ENCODE peak calls at places on chromosome 9, in four cellular contexts. One of them, this sample, is unnamed.
A peak's percentile ranks its signal among the peaks of the same experiment; 100 is the strongest.

GRCh38 chr9:92377904-92378303 is 26.5 kb downstream of the OGN start:
- DNase-seq in osteoblast: no peak
- DNase-seq in tibial nerve: no peak
- DNase-seq in GM23248: no peak
- DNase-seq in this sample: no peak

GRCh38 chr9:34546102-34546833 is 23.5 kb upstream of the ENHO start:
- DNase-seq in osteoblast: no peak
- DNase-seq in tibial nerve: no peak
- DNase-seq in GM23248: no peak
- DNase-seq in this sample: no peak

GRCh38 chr9:121067655-121068054 is 7.1 kb upstream of the CNTRL start:
- DNase-seq in osteoblast: no peak
- DNase-seq in tibial nerve: no peak
- DNase-seq in GM23248: no peak
- DNase-seq in this sample: no peak

GRCh38 chr9:27368317-27368985 is 71.5 kb upstream of the EQTN start:
- DNase-seq in osteoblast: no peak
- DNase-seq in tibial nerve: peak; percentile 29
- DNase-seq in GM23248: peak; percentile 26
- DNase-seq in this sample: no peak

GRCh38 chr9:110389148-110389783 is 51.6 kb upstream of the TXNDC8 start:
- DNase-seq in tibial nerve: no peak
- DNase-seq in osteoblast: no peak
- DNase-seq in GM23248: no peak
- DNase-seq in this sample: no peak

GRCh38 chr9:5509573-5509972 is 758 bp upstream of the PDCD1LG2 start:
- DNase-seq in tibial nerve: no peak
- DNase-seq in GM23248: peak; percentile 95
- DNase-seq in osteoblast: peak; percentile 51
- DNase-seq in this sample: no peak

GRCh38 chr9:111857555-111858211 is 38.9 kb upstream of the UGCG start:
- DNase-seq in tibial nerve: no peak
- DNase-seq in GM23248: peak; percentile 23
- DNase-seq in osteoblast: no peak
- DNase-seq in this sample: no peak

GRCh38 chr9:114900937-114901802 is 29.2 kb downstream of the TNFSF8 start:
- DNase-seq in tibial nerve: no peak
- DNase-seq in GM23248: peak; percentile 83
- DNase-seq in osteoblast: no peak
- DNase-seq in this sample: no peak

GRCh38 chr9:114395196-114395595 is 7.4 kb upstream of the AKNA start:
- DNase-seq in tibial nerve: no peak
- DNase-seq in osteoblast: no peak
- DNase-seq in GM23248: no peak
- DNase-seq in this sample: no peak

GRCh38 chr9:16202913-16203734 is 650.3 kb downstream of the CCDC171 start:
- DNase-seq in tibial nerve: no peak
- DNase-seq in GM23248: peak; percentile 88
- DNase-seq in osteoblast: no peak
- DNase-seq in this sample: no peak

GRCh38 chr9:72203205-72203803 is 54.1 kb downstream of the GDA start:
- DNase-seq in osteoblast: peak; percentile 54
- DNase-seq in tibial nerve: no peak
- DNase-seq in GM23248: peak; percentile 56
- DNase-seq in this sample: no peak

GRCh38 chr9:4985376-4986266 is 549 bp downstream of the JAK2 start:
- DNase-seq in tibial nerve: no peak
- DNase-seq in GM23248: peak; percentile 80
- DNase-seq in osteoblast: peak; percentile 21
- DNase-seq in this sample: peak; percentile 44

GRCh38 chr9:15142903-15143534 is 164.0 kb downstream of the TTC39B start:
- DNase-seq in tibial nerve: no peak
- DNase-seq in GM23248: peak; percentile 77
- DNase-seq in osteoblast: peak; percentile 65
- DNase-seq in this sample: peak; percentile 29

GRCh38 chr9:84271887-84272556 is 68.5 kb downstream of the SLC28A3 start:
- DNase-seq in tibial nerve: no peak
- DNase-seq in GM23248: peak; percentile 8
- DNase-seq in osteoblast: no peak
- DNase-seq in this sample: no peak

GRCh38 chr9:121862371-121862970 is 211.0 kb downstream of the DAB2IP start:
- DNase-seq in GM23248: no peak
- DNase-seq in tibial nerve: no peak
- DNase-seq in osteoblast: no peak
- DNase-seq in this sample: no peak

GRCh38 chr9:87520172-87520683 is 22.6 kb downstream of the DAPK1 start:
- DNase-seq in tibial nerve: no peak
- DNase-seq in GM23248: no peak
- DNase-seq in osteoblast: no peak
- DNase-seq in this sample: no peak

GRCh38 chr9:127225747-127226646 is 38.6 kb upstream of the GARNL3 start:
- DNase-seq in GM23248: peak; percentile 39
- DNase-seq in osteoblast: peak; percentile 96
- DNase-seq in tibial nerve: no peak
- DNase-seq in this sample: no peak

GRCh38 chr9:127346584-127346983 is 50.4 kb upstream of the SLC2A8 start:
- DNase-seq in osteoblast: no peak
- DNase-seq in GM23248: no peak
- DNase-seq in tibial nerve: no peak
- DNase-seq in this sample: no peak

GRCh38 chr9:3578786-3579185 is 53.0 kb upstream of the RFX3 start:
- DNase-seq in osteoblast: peak; percentile 93
- DNase-seq in GM23248: peak; percentile 93
- DNase-seq in tibial nerve: no peak
- DNase-seq in this sample: no peak

GRCh38 chr9:124133752-124134151 is 122.2 kb downstream of the LHX2 start:
- DNase-seq in osteoblast: peak; percentile 84
- DNase-seq in GM23248: peak; percentile 59
- DNase-seq in tibial nerve: peak; percentile 44
- DNase-seq in this sample: no peak

GRCh38 chr9:74573792-74574191 is 76.7 kb downstream of the RORB start:
- DNase-seq in osteoblast: no peak
- DNase-seq in GM23248: no peak
- DNase-seq in tibial nerve: no peak
- DNase-seq in this sample: no peak

GRCh38 chr9:136754059-136754572 is 3.9 kb downstream of the LCN8 start:
- DNase-seq in osteoblast: peak; percentile 79
- DNase-seq in tibial nerve: no peak
- DNase-seq in GM23248: no peak
- DNase-seq in this sample: no peak

GRCh38 chr9:136751244-136751643 is 2.9 kb upstream of the LCN6 start:
- DNase-seq in tibial nerve: no peak
- DNase-seq in osteoblast: peak; percentile 75
- DNase-seq in GM23248: no peak
- DNase-seq in this sample: no peak

GRCh38 chr9:136750526-136750925 is 2.2 kb upstream of the LCN6 start:
- DNase-seq in GM23248: peak; percentile 62
- DNase-seq in tibial nerve: no peak
- DNase-seq in osteoblast: peak; percentile 85
- DNase-seq in this sample: no peak

GRCh38 chr9:136753371-136754058 is 4.5 kb downstream of the LCN8 start:
- DNase-seq in osteoblast: peak; percentile 60
- DNase-seq in GM23248: no peak
- DNase-seq in tibial nerve: no peak
- DNase-seq in this sample: no peak

GRCh38 chr9:136751814-136752213 is 3.5 kb upstream of the LCN6 start:
- DNase-seq in GM23248: no peak
- DNase-seq in tibial nerve: no peak
- DNase-seq in osteoblast: no peak
- DNase-seq in this sample: no peak
- H3K4me1 ChIP-seq in GM23248: no peaks in the 10 kb centered on the region
- H3K4me1 ChIP-seq in tibial nerve: no peaks in the 10 kb centered on the region
- H3K4me1 ChIP-seq in osteoblast: no peaks in the 10 kb centered on the region
- H3K4me1 ChIP-seq in this sample: no peaks in the 10 kb centered on the region

GRCh38 chr9:116842658-116843057 is 155.6 kb downstream of the TRIM32 start:
- DNase-seq in GM23248: no peak
- DNase-seq in tibial nerve: no peak
- DNase-seq in osteoblast: no peak
- DNase-seq in this sample: no peak

GRCh38 chr9:116837038-116837998 is 150.2 kb downstream of the TRIM32 start:
- DNase-seq in tibial nerve: no peak
- DNase-seq in osteoblast: no peak
- DNase-seq in GM23248: no peak
- DNase-seq in this sample: no peak
- H3K27ac ChIP-seq in tibial nerve: no peak overlapping the region
- H3K27ac ChIP-seq in osteoblast: no peak overlapping the region
- H3K27ac ChIP-seq in GM23248: no peak overlapping the region
- H3K27ac ChIP-seq in this sample: no peak overlapping the region

GRCh38 chr9:95494022-95494415 is 22.8 kb downstream of the PTCH1 start:
- DNase-seq in GM23248: no peak
- DNase-seq in tibial nerve: no peak
- DNase-seq in osteoblast: no peak
- DNase-seq in this sample: no peak

GRCh38 chr9:95495988-95496387 is 20.8 kb downstream of the PTCH1 start:
- DNase-seq in osteoblast: peak; percentile 21
- DNase-seq in GM23248: no peak
- DNase-seq in tibial nerve: no peak
- DNase-seq in this sample: no peak

GRCh38 chr9:95497772-95498171 is 19.0 kb downstream of the PTCH1 start:
- DNase-seq in GM23248: peak; percentile 38
- DNase-seq in tibial nerve: no peak
- DNase-seq in osteoblast: peak; percentile 39
- DNase-seq in this sample: no peak

GRCh38 chr9:95494416-95495371 is 22.1 kb downstream of the PTCH1 start:
- DNase-seq in GM23248: peak; percentile 48
- DNase-seq in tibial nerve: no peak
- DNase-seq in osteoblast: peak; percentile 65
- DNase-seq in this sample: peak; percentile 94

GRCh38 chr9:95495529-95495928 is 21.2 kb downstream of the PTCH1 start:
- DNase-seq in tibial nerve: no peak
- DNase-seq in GM23248: no peak
- DNase-seq in osteoblast: no peak
- DNase-seq in this sample: no peak
- H3K4me1 ChIP-seq in tibial nerve: peaks cover 30% of the 10 kb centered on the region
- H3K4me1 ChIP-seq in GM23248: peaks cover 7% of the 10 kb centered on the region
- H3K4me1 ChIP-seq in osteoblast: peaks cover 30% of the 10 kb centered on the region
- H3K4me1 ChIP-seq in this sample: peaks cover 65% of the 10 kb centered on the region

GRCh38 chr9:30201024-30201423 is 2183.4 kb upstream of the ACO1 start:
- DNase-seq in GM23248: no peak
- DNase-seq in osteoblast: peak; percentile 1
- DNase-seq in tibial nerve: no peak
- DNase-seq in this sample: no peak

GRCh38 chr9:30197954-30198353 is 2186.5 kb upstream of the ACO1 start:
- DNase-seq in osteoblast: peak; percentile 4
- DNase-seq in tibial nerve: no peak
- DNase-seq in GM23248: no peak
- DNase-seq in this sample: no peak

GRCh38 chr9:30198463-30199309 is 2185.8 kb upstream of the ACO1 start:
- DNase-seq in tibial nerve: no peak
- DNase-seq in GM23248: no peak
- DNase-seq in osteoblast: no peak
- DNase-seq in this sample: no peak
- H3K27ac ChIP-seq in tibial nerve: no peak overlapping the region
- H3K27ac ChIP-seq in GM23248: no peak overlapping the region
- H3K27ac ChIP-seq in osteoblast: no peak overlapping the region
- H3K27ac ChIP-seq in this sample: no peak overlapping the region

GRCh38 chr9:99121604-99122003 is 16.7 kb downstream of the TGFBR1 start:
- DNase-seq in tibial nerve: no peak
- DNase-seq in osteoblast: no peak
- DNase-seq in GM23248: no peak
- DNase-seq in this sample: no peak
- H3K4me1 ChIP-seq in tibial nerve: no peaks in the 10 kb centered on the region
- H3K4me1 ChIP-seq in osteoblast: peaks cover 6% of the 10 kb centered on the region
- H3K4me1 ChIP-seq in GM23248: peaks cover 7% of the 10 kb centered on the region
- H3K4me1 ChIP-seq in this sample: peaks cover 89% of the 10 kb centered on the region

GRCh38 chr9:135101926-135102325 is 14.5 kb downstream of the OLFM1 start:
- DNase-seq in GM23248: no peak
- DNase-seq in osteoblast: no peak
- DNase-seq in tibial nerve: no peak
- DNase-seq in this sample: no peak

GRCh38 chr9:135103001-135103446 is 15.6 kb downstream of the OLFM1 start:
- DNase-seq in GM23248: no peak
- DNase-seq in osteoblast: no peak
- DNase-seq in tibial nerve: no peak
- DNase-seq in this sample: no peak

GRCh38 chr9:135101486-135101885 is 14.0 kb downstream of the OLFM1 start:
- DNase-seq in GM23248: no peak
- DNase-seq in osteoblast: no peak
- DNase-seq in tibial nerve: no peak
- DNase-seq in this sample: no peak

GRCh38 chr9:135101068-135101410 is 13.6 kb downstream of the OLFM1 start:
- DNase-seq in osteoblast: no peak
- DNase-seq in tibial nerve: no peak
- DNase-seq in GM23248: no peak
- DNase-seq in this sample: no peak

GRCh38 chr9:135102331-135102730 is 14.9 kb downstream of the OLFM1 start:
- DNase-seq in tibial nerve: no peak
- DNase-seq in osteoblast: no peak
- DNase-seq in GM23248: no peak
- DNase-seq in this sample: no peak
- H3K27ac ChIP-seq in tibial nerve: no peak overlapping the region
- H3K27ac ChIP-seq in osteoblast: no peak overlapping the region
- H3K27ac ChIP-seq in GM23248: no peak overlapping the region
- H3K27ac ChIP-seq in this sample: no peak overlapping the region

GRCh38 chr9:131280660-131281059 is 4.3 kb upstream of the FAM78A start:
- DNase-seq in osteoblast: peak; percentile 71
- DNase-seq in tibial nerve: no peak
- DNase-seq in GM23248: no peak
- DNase-seq in this sample: no peak

GRCh38 chr9:131279927-131280530 is 3.7 kb upstream of the FAM78A start:
- DNase-seq in tibial nerve: no peak
- DNase-seq in osteoblast: peak; percentile 83
- DNase-seq in GM23248: peak; percentile 40
- DNase-seq in this sample: no peak

GRCh38 chr9:131277673-131278420 is 1.5 kb upstream of the FAM78A start:
- DNase-seq in tibial nerve: peak; percentile 65
- DNase-seq in GM23248: peak; percentile 88
- DNase-seq in osteoblast: peak; percentile 100
- DNase-seq in this sample: peak; percentile 61

GRCh38 chr9:131278421-131279111 is 2.3 kb upstream of the FAM78A start:
- DNase-seq in tibial nerve: no peak
- DNase-seq in GM23248: no peak
- DNase-seq in osteoblast: peak; percentile 86
- DNase-seq in this sample: no peak

DNA sequence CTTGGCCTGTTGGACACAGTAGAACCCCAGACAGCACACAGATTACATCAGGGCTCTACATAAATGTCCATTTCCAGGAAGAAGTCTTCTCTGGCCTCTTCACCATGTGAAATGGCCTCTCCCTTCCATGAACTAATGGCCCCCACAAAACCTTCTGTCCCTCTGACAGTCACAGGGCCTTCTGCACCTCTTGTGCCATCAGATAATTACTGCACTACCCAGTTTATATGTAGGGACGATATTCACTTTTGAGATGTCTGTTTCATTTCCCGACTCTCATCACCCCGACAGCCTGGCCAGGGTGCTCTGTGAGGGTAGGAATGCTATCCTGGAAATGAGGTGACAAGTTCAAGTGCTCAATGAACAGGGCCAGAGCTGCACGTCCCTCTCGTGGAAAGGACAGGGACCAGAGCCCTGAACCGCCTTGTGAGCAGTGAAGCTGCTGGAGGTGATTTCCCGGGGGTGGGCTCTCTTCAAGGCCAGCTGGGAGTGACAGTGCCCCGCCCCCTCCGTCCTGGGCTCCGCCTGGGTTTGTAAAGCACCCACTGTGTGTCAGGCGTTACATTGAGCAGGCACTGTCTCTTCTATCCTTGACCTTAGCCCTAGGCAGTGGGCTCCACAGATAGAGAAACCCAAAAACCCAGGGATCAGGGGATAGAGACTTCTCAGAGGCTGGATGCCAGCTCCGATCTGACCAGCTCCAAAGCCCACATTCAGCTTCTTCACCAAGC is 3.1 kb upstream of the FAM78A start:
- DNase-seq in tibial nerve: no peak
- DNase-seq in osteoblast: peak; percentile 70
- DNase-seq in GM23248: no peak
- DNase-seq in this sample: no peak
- H3K4me1 ChIP-seq in tibial nerve: no peaks in the 10 kb centered on the region
- H3K4me1 ChIP-seq in osteoblast: no peaks in the 10 kb centered on the region
- H3K4me1 ChIP-seq in GM23248: no peaks in the 10 kb centered on the region
- H3K4me1 ChIP-seq in this sample: peaks cover 27% of the 10 kb centered on the region

This sample was measured in CD4-positive, alpha-beta memory T cell.